ENCODE peak calls at places on chromosomes 5 and 9, in nine cellular contexts. P is tibial nerve, J is GM12878, Z is suprapubic skin, E is right lobe of liver, K is body of pancreas, N is breast epithelium, U is heart left ventricle, W is A549. T is an unnamed sample.

GRCh38 chr5:141870871-141871270 is 7.3 kb downstream of the PCDH1 start:
- DNase-seq in W (no peak), J (no peak), U (no peak), K (peak), P (no peak), Z (peak), E (no peak), N (no peak), T (peak)

GRCh38 chr5:172640139-172640538 is 924 bp upstream of the NEURL1B start:
- DNase-seq in P (no peak), E (no peak), W (no peak), J (no peak), U (peak), N (no peak), K (no peak), Z (no peak), T (no peak)

GRCh38 chr5:160260881-160261815 is 31.8 kb downstream of the FABP6 start:
- DNase-seq in K (no peak), W (no peak), P (no peak), Z (no peak), U (no peak), N (no peak), E (no peak), J (no peak), T (no peak)

GRCh38 chr9:76401580-76402354 is 7.5 kb upstream of the RFK start:
- DNase-seq in P (no peak), J (no peak), E (no peak), N (no peak), Z (no peak), K (no peak), W (no peak), U (no peak), T (no peak)

GRCh38 chr9:114434878-114435311 is 47.1 kb upstream of the AKNA start:
- DNase-seq in Z (no peak), P (no peak), N (no peak), U (no peak), W (peak), K (peak), E (no peak), J (no peak), T (no peak)

GRCh38 chr5:50655067-50655809 is 11.2 kb upstream of the PARP8 start:
- DNase-seq in K (no peak), P (no peak), E (no peak), N (no peak), W (no peak), U (no peak), Z (no peak), J (no peak), T (no peak)

GRCh38 chr9:134492721-134493470 is 148.7 kb upstream of the COL5A1 start:
- DNase-seq in P (no peak), U (no peak), E (no peak), W (no peak), N (no peak), J (no peak), Z (peak), K (no peak), T (no peak)

GRCh38 chr9:72509635-72510034 is 11.8 kb upstream of the TMC1 start:
- DNase-seq in P (no peak), E (no peak), N (no peak), W (no peak), K (no peak), U (no peak), J (peak), Z (no peak), T (no peak)

GRCh38 chr5:95941756-95942155 is 19.9 kb downstream of the ELL2 start:
- DNase-seq in U (no peak), W (no peak), J (no peak), Z (no peak), K (no peak), P (no peak), N (no peak), E (no peak), T (no peak)

GRCh38 chr5:87015908-87016307 is 251.8 kb upstream of the RASA1 start:
- DNase-seq in U (no peak), K (no peak), P (no peak), J (no peak), W (no peak), Z (no peak), E (no peak), N (no peak), T (no peak)

GRCh38 chr9:100590481-100590880 is 12.6 kb downstream of the CAVIN4 start:
- DNase-seq in N (no peak), E (no peak), J (no peak), K (no peak), Z (no peak), P (no peak), W (no peak), U (no peak), T (no peak)

GRCh38 chr5:67808340-67808739 is 407.2 kb upstream of the PIK3R1 start:
- DNase-seq in U (no peak), W (no peak), J (peak), Z (no peak), K (no peak), E (peak), N (no peak), P (no peak), T (no peak)

GRCh38 chr9:74887041-74887980 is at the start of gene TRPM6:
- DNase-seq in U (peak), W (peak), K (peak), Z (peak), N (peak), J (no peak), E (peak), P (peak), T (peak)

GRCh38 chr5:79107020-79107796 is 4.4 kb upstream of the BHMT start:
- DNase-seq in U (no peak), W (no peak), K (peak), J (no peak), E (no peak), Z (no peak), N (no peak), P (no peak), T (no peak)

GRCh38 chr5:150113047-150113744 is 26.8 kb upstream of the CSF1R start:
- DNase-seq in E (no peak), Z (peak), P (peak), U (no peak), J (no peak), K (no peak), W (no peak), N (peak), T (peak)

GRCh38 chr5:79512692-79513518 is 1.0 kb downstream of the HOMER1 start:
- DNase-seq in P (no peak), J (no peak), W (peak), N (no peak), E (no peak), Z (no peak), K (no peak), U (no peak), T (no peak)

GRCh38 chr5:108924457-108924961 is 176.8 kb downstream of the FER start:
- DNase-seq in P (no peak), U (no peak), K (no peak), N (no peak), E (no peak), J (no peak), Z (no peak), W (no peak), T (no peak)

GRCh38 chr5:43041669-43042175 is 1.6 kb upstream of the ANXA2R start:
- DNase-seq in J (no peak), Z (peak), P (no peak), U (peak), E (peak), N (no peak), K (peak), W (no peak), T (peak)

GRCh38 chr9:7103382-7104170 is 345.8 kb downstream of the KDM4C start:
- DNase-seq in E (no peak), Z (no peak), W (no peak), U (no peak), J (no peak), P (no peak), N (no peak), K (no peak), T (no peak)

GRCh38 chr9:20945269-20945668 is 86.2 kb downstream of the HACD4 start:
- DNase-seq in J (no peak), W (no peak), U (no peak), P (no peak), K (no peak), Z (no peak), E (no peak), N (no peak), T (no peak)

GRCh38 chr9:136289651-136290507 is 14.0 kb downstream of the CCDC187 start:
- DNase-seq in J (no peak), K (no peak), N (no peak), E (no peak), P (no peak), Z (no peak), U (no peak), W (no peak), T (no peak)

GRCh38 chr5:6540111-6540830 is 91.6 kb downstream of the UBE2QL1 start:
- DNase-seq in K (no peak), U (no peak), E (no peak), W (no peak), J (no peak), N (no peak), P (no peak), Z (no peak), T (no peak)

GRCh38 chr9:35079041-35079425 is 709 bp downstream of the FANCG start:
- DNase-seq in P (no peak), U (no peak), W (no peak), E (no peak), J (no peak), Z (no peak), K (no peak), N (no peak), T (no peak)

GRCh38 chr5:79236364-79236969 is 536 bp downstream of the JMY start:
- DNase-seq in K (no peak), U (peak), W (peak), E (no peak), Z (peak), N (no peak), P (peak), J (no peak), T (no peak)

GRCh38 chr5:34930527-34930844 is 1.1 kb downstream of the DNAJC21 start:
- DNase-seq in Z (no peak), P (no peak), N (no peak), U (no peak), J (no peak), E (no peak), W (no peak), K (no peak), T (no peak)

GRCh38 chr9:136045595-136046554 is 49.2 kb downstream of the NACC2 start:
- DNase-seq in U (peak), Z (no peak), N (peak), E (peak), K (peak), P (no peak), W (no peak), J (no peak), T (no peak)

GRCh38 chr5:142783601-142784291 is 13.6 kb downstream of the ARHGAP26 start:
- DNase-seq in K (peak), W (no peak), P (no peak), N (no peak), E (no peak), U (peak), J (peak), Z (peak), T (no peak)

DNA sequence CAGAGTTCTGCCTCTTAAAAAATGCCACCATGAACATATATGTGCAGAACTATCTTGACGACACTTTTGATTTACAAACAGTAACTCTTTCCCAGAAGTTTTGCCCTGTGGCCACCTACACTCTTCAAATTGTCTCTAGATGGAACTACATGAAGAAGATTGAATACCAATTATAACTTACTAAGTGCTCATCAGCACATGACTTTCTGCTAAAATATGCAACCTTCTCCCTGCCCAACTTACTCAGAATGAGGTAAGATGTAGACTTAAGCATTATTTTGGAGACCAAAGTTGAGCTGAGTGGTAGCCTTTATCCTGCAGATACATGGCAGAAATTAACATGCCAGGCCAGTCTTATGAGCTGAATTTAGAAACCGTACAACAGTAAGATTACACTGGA is 105.4 kb downstream of the SEMA5A start:
- DNase-seq in K (no peak), P (no peak), J (no peak), U (no peak), W (no peak), E (no peak), Z (no peak), N (no peak), T (no peak)
- H3K27ac ChIP-seq in K (no peak), P (no peak), J (no peak), U (no peak), W (no peak), E (no peak), Z (no peak), N (no peak), T (no peak)

GRCh38 chr5:91256142-91256524 is 127.0 kb downstream of the ARRDC3 start:
- DNase-seq in N (no peak), K (no peak), W (no peak), Z (no peak), J (no peak), P (no peak), U (no peak), E (no peak), T (no peak)

GRCh38 chr5:91252916-91253315 is 130.2 kb downstream of the ARRDC3 start:
- DNase-seq in N (no peak), J (no peak), Z (no peak), E (no peak), P (no peak), K (no peak), W (no peak), U (no peak), T (no peak)

GRCh38 chr5:91257301-91257700 is 125.8 kb downstream of the ARRDC3 start:
- DNase-seq in N (no peak), J (no peak), P (no peak), W (no peak), U (no peak), E (no peak), K (no peak), Z (no peak), T (no peak)

GRCh38 chr5:91255396-91256141 is 127.5 kb downstream of the ARRDC3 start:
- DNase-seq in N (no peak), U (no peak), Z (no peak), W (no peak), P (no peak), E (no peak), K (no peak), J (no peak), T (no peak)
- TF ChIP-seq POLR2A in N (no peak), U (no peak), Z (no peak), W (no peak), P (no peak), E (no peak), K (no peak), J (no peak), T (no peak)

DNA sequence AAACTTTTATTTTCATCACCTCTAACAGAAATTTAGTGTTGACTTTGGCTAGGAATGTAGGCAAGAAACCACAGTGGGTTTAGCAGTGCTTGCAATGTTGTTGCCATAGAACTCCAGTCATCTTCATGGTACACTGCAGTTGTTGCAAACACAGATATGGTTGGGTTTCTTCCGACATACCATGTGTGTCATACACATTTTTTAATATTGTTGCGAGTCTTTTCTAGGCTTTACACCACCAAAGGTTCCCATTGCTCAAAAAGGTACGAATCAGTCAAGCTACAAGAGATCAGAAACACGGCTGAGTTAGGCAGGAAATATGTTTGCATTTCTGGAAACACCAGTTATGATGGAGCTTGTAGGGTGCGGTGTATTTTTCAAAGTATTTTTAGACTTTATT is 172.4 kb downstream of the SYK start:
- DNase-seq in J (no peak), P (no peak), W (no peak), Z (no peak), N (no peak), K (no peak), U (no peak), E (no peak), T (no peak)
- H3K27ac ChIP-seq in J (no peak), P (no peak), W (no peak), Z (no peak), N (no peak), K (no peak), U (no peak), E (no peak), T (no peak)

DNA sequence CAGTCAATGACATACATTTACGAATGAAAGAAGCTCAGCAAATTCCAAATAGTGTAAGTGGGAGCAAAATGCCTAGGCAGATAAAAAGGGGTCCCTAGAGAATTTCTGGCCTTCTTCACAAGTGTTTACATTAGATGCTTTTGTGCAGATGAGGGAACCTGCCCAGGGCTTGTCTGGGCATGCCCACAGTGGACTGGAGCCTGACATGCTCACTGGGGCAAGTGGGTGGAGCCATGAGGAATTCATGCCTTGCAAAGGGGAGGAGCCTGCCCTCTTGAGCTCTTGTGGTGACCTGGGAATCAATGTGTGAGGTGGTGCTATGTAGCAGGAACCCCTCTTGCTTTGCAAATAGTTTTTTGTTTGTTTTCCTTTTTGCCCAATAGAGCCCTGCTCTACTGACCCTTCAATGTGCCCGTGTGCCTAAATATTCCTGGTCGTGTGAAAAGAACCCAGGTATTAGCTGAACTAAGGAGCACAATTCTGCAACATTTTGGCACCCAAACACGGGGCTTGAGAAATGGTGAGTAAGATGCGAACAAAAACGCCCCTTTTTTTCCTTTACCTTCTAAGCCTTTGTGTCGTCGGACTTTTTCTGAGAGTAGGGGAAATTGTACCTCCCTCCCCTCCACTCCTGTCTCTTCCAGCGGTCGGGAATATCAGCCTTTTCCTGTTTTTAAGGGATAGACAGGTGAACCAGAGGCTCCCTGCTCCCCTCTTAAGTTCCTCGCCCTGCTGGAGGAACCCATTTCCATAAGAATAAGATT is 433.8 kb upstream of the CDH9 start:
- DNase-seq in U (no peak), P (no peak), Z (no peak), J (peak), K (peak), W (peak), E (no peak), N (no peak), T (no peak)
- TF ChIP-seq POLR2A in U (no peak), P (no peak), Z (no peak), J (peak), K (no peak), W (peak), E (no peak), N (no peak), T (no peak)

GRCh38 chr9:81122749-81123148 is 566.6 kb downstream of the TLE1 start:
- DNase-seq in U (no peak), Z (no peak), P (no peak), N (no peak), K (no peak), W (no peak), J (no peak), E (no peak), T (no peak)

GRCh38 chr9:81128701-81129100 is 560.6 kb downstream of the TLE1 start:
- DNase-seq in E (no peak), U (no peak), W (no peak), N (no peak), J (no peak), P (no peak), Z (no peak), K (no peak), T (no peak)

GRCh38 chr9:81125446-81126092 is 563.8 kb downstream of the TLE1 start:
- DNase-seq in W (peak), N (no peak), K (no peak), J (no peak), P (no peak), Z (no peak), U (no peak), E (no peak), T (no peak)
- H3K27ac ChIP-seq in W (peak), N (no peak), K (no peak), J (no peak), P (no peak), Z (no peak), U (no peak), E (no peak), T (no peak)

DNA sequence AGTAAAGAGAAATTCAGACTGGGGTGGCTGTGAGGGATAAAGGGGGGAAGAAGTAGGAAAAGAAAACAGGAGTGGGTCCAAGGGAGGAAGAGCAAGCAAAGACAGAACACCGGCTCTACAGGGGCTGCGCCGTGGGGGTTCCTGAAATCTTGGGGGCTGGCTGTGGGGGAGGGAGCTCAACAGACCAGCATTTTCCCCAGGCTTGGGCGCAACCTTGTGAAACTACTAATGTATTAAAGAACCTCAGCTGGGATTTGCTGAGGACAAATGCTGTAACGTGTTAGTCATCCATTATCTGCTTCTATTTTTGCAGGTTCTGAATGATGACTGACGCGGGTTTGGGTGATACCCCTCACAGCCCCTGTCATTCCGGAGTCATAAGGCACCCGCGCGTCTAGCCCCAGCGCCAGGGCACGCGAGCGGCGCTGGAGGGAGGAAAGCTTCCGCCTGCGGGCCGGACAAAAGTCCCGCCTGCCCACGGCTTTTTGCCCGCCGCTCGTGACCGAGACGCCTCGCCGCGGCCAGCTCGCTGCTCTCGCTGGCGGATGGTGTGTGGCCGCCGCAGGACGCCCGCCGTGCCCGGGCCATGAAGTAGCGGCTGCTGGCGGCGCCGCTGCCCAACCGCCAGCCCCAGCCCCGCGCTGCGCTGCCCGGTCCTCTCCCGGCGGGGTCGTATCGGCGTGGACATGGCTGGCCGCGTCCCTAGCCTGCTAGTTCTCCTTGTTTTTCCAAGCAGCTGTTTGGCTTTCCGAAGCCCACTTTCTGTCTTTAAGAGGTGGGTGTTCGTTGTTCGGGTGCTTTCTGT is 110.6 kb downstream of the PAM start:
- DNase-seq in Z (peak), J (peak), E (peak), U (peak), K (peak), W (peak), P (peak), N (no peak), T (no peak)
- TF ChIP-seq POLR2A in Z (peak), J (peak), E (no peak), U (peak), K (peak), W (no peak), P (peak), N (no peak), T (no peak)

GRCh38 chr9:127905788-127906191 is 6.4 kb upstream of the ST6GALNAC6 start:
- DNase-seq in P (no peak), J (no peak), K (peak), N (no peak), Z (no peak), U (no peak), E (no peak), W (no peak), T (peak)

GRCh38 chr9:127907867-127908659 is 8.7 kb upstream of the ST6GALNAC6 start:
- DNase-seq in U (no peak), Z (no peak), W (no peak), N (no peak), K (no peak), E (no peak), P (no peak), J (no peak), T (no peak)

GRCh38 chr9:127904888-127905728 is 5.7 kb upstream of the ST6GALNAC6 start:
- DNase-seq in J (no peak), W (no peak), Z (no peak), U (no peak), P (no peak), E (no peak), N (no peak), K (no peak), T (peak)

GRCh38 chr9:127904518-127904887 is 5.1 kb upstream of the ST6GALNAC6 start:
- DNase-seq in Z (no peak), P (no peak), K (peak), N (no peak), W (no peak), E (no peak), J (no peak), U (no peak), T (no peak)

GRCh38 chr9:127903557-127904475 is 4.4 kb upstream of the ST6GALNAC6 start:
- DNase-seq in E (no peak), N (no peak), J (no peak), U (peak), W (no peak), K (peak), Z (no peak), P (peak), T (peak)
- H3K27ac ChIP-seq in E (peak), N (peak), J (peak), U (peak), W (no peak), K (peak), Z (peak), P (peak), T (peak)

GRCh38 chr9:124771021-124771866 is at the start of gene NR6A1:
- DNase-seq in W (peak), N (peak), P (peak), U (peak), Z (peak), E (peak), J (peak), K (peak), T (peak)
- TF ChIP-seq POLR2A in W (peak), N (no peak), P (peak), U (peak), Z (no peak), E (peak), J (peak), K (no peak), T (peak)